ENCODE peak calls at places on chromosomes 7 and 10, in nine cellular contexts. L is transverse colon; O is stomach; G is CD4-positive, alpha-beta T cell; Z is A673; N is hepatocyte; I is pancreas; P is IMR-90; W is HCT116. F is an unnamed sample.
A peak's percentile ranks its signal among the peaks of the same experiment; 100 is the strongest.

GRCh38 chr7:122803323-122803722 is 82.9 kb downstream of the CADPS2 start:
- DNase-seq in L (no peak), O (no peak), G (no peak), Z (peak; percentile 86), N (peak; percentile 40), I (no peak), P (no peak), W (peak; percentile 10), F (no peak)

GRCh38 chr10:115029452-115030375 is 63.5 kb upstream of the ATRNL1 start:
- DNase-seq in L (no peak), O (no peak), G (no peak), Z (no peak), N (no peak), I (no peak), P (no peak), W (no peak), F (no peak)

GRCh38 chr7:37511852-37512377 is 63.3 kb upstream of the ELMO1 start:
- DNase-seq in L (no peak), O (no peak), G (no peak), Z (no peak), N (no peak), I (no peak), P (no peak), W (no peak), F (no peak)

GRCh38 chr7:94530114-94530513 is 20.5 kb downstream of the CASD1 start:
- DNase-seq in L (no peak), O (no peak), G (no peak), Z (peak; percentile 37), N (no peak), I (no peak), P (no peak), W (no peak), F (no peak)

GRCh38 chr10:63281967-63282366 is 148.8 kb downstream of the NRBF2 start:
- DNase-seq in L (no peak), O (no peak), G (no peak), Z (no peak), N (no peak), I (no peak), P (peak; percentile 27), W (no peak), F (no peak)

GRCh38 chr7:80907612-80908011 is 11.2 kb downstream of the SEMA3C start:
- DNase-seq in L (no peak), O (no peak), G (no peak), Z (no peak), N (no peak), I (no peak), P (no peak), W (no peak), F (no peak)

GRCh38 chr7:1397491-1398327 is 61.6 kb downstream of the MICALL2 start:
- DNase-seq in L (no peak), O (no peak), G (no peak), Z (no peak), N (no peak), I (no peak), P (peak; percentile 65), W (no peak), F (no peak)

GRCh38 chr7:134926396-134926795 is 59.9 kb upstream of the AGBL3 start:
- DNase-seq in L (no peak), O (no peak), G (no peak), Z (no peak), N (no peak), I (no peak), P (peak; percentile 26), W (no peak), F (no peak)

GRCh38 chr10:43846187-43846680 is 197.6 kb upstream of the ZNF32 start:
- DNase-seq in L (no peak), O (no peak), G (no peak), Z (peak; percentile 84), N (no peak), I (no peak), P (peak; percentile 57), W (no peak), F (no peak)

GRCh38 chr10:97633921-97634320 is 621 bp upstream of the MORN4 start:
- DNase-seq in L (peak; percentile 10), O (no peak), G (no peak), Z (peak; percentile 43), N (no peak), I (peak; percentile 31), P (no peak), W (peak; percentile 19), F (no peak)

GRCh38 chr7:111784311-111784710 is 222.0 kb upstream of the IMMP2L start:
- DNase-seq in L (no peak), O (no peak), G (no peak), Z (no peak), N (no peak), I (no peak), P (no peak), W (no peak), F (no peak)

GRCh38 chr7:1665721-1666250 is 4.3 kb upstream of the ELFN1 start:
- DNase-seq in L (no peak), O (no peak), G (no peak), Z (peak; percentile 61), N (peak; percentile 49), I (no peak), P (peak; percentile 4), W (no peak), F (no peak)

GRCh38 chr7:151008143-151008510 is 16.2 kb downstream of the ATG9B start:
- DNase-seq in L (no peak), O (no peak), G (no peak), Z (peak; percentile 57), N (no peak), I (no peak), P (no peak), W (no peak), F (no peak)

GRCh38 chr10:129096340-129096984 is 370.6 kb upstream of the MGMT start:
- DNase-seq in L (no peak), O (no peak), G (no peak), Z (peak; percentile 60), N (peak; percentile 24), I (no peak), P (peak; percentile 80), W (no peak), F (no peak)

GRCh38 chr7:39027491-39027890 is 49.8 kb downstream of the POU6F2 start:
- DNase-seq in L (no peak), O (no peak), G (no peak), Z (peak; percentile 10), N (no peak), I (no peak), P (no peak), W (no peak), F (no peak)

GRCh38 chr7:93043393-93043985 is 74.3 kb downstream of the SAMD9 start:
- DNase-seq in L (no peak), O (no peak), G (no peak), Z (peak; percentile 22), N (peak; percentile 28), I (no peak), P (peak; percentile 96), W (peak; percentile 32), F (no peak)

GRCh38 chr7:136869006-136869961 is 832 bp downstream of the CHRM2 start:
- DNase-seq in L (no peak), O (no peak), G (no peak), Z (peak; percentile 33), N (peak; percentile 9), I (no peak), P (peak; percentile 59), W (no peak), F (peak; percentile 28)

GRCh38 chr7:136869991-136870798 is 1.7 kb downstream of the CHRM2 start:
- DNase-seq in L (no peak), O (no peak), G (no peak), Z (peak; percentile 26), N (peak; percentile 8), I (no peak), P (peak; percentile 30), W (no peak), F (peak; percentile 43)

GRCh38 chr7:136868496-136869005 is at the start of gene CHRM2:
- DNase-seq in L (no peak), O (no peak), G (no peak), Z (peak; percentile 45), N (no peak), I (no peak), P (peak; percentile 90), W (no peak), F (no peak)

GRCh38 chr7:136874393-136875032 is 6.1 kb downstream of the CHRM2 start:
- DNase-seq in L (no peak), O (no peak), G (no peak), Z (peak; percentile 72), N (peak; percentile 11), I (no peak), P (peak; percentile 73), W (peak; percentile 2), F (no peak)

DNA sequence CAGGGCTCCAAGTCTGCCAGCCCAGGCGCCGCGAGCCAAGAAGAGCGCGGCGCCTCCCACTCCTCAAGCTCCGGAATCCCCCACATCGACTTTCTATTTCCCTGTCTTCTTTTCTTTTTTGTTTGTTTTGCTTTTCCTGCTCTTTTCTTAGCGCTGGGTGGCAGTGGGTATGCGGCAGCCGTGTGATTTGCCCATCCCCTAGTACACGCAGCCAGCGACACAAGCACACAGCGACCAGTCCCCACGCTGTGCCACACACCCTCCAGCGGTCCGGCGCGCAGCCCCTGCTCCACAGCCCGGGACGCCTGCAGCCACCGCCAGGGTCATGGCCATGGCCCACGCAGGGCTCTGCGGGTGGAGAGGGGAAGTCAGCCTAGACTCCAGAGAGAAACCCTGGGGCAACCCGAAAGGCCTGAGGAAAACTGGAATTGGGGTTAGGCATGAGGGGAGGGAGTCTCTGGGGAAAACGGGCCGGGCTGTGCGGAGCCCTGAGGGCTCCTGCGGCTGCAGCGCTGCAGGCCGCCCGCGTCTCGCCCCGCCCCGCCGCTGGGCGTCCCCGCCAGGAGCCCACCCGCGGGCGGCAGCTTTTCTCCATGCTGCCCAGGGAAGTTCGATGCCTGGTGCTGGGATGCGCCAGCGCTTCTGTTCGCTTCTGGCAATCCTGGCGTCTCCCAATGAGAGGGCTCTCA is 2.5 kb downstream of the CHRM2 start:
- DNase-seq in L (no peak), O (no peak), G (no peak), Z (peak; percentile 21), N (peak; percentile 12), I (no peak), P (no peak), W (no peak), F (no peak)
- TF ChIP-seq CTCF in L (no peak), O (no peak), G (no peak), Z (no peak), N (no peak), I (no peak), P (no peak), W (no peak), F (no peak)

GRCh38 chr10:13960603-13961002 is 370.1 kb downstream of the FRMD4A start:
- DNase-seq in L (no peak), O (no peak), G (no peak), Z (no peak), N (no peak), I (no peak), P (no peak), W (no peak), F (no peak)
- H3K27ac ChIP-seq in L (no peak overlapping the region), O (peak overlapping the region; percentile 51), G (no peak overlapping the region), Z (no peak overlapping the region), N (no peak overlapping the region), I (no peak overlapping the region), P (peak overlapping the region; percentile 81), W (no peak overlapping the region), F (no peak overlapping the region)

GRCh38 chr7:18278306-18278705 is 217.2 kb upstream of the HDAC9 start:
- DNase-seq in L (no peak), O (no peak), G (no peak), Z (no peak), N (no peak), I (no peak), P (no peak), W (no peak), F (no peak)

GRCh38 chr7:18276380-18276779 is 219.2 kb upstream of the HDAC9 start:
- DNase-seq in L (no peak), O (no peak), G (no peak), Z (no peak), N (no peak), I (no peak), P (no peak), W (no peak), F (no peak)
- H3K27me3 ChIP-seq in L (no peaks in the 10 kb centered on the region), O (no peaks in the 10 kb centered on the region), G (no peaks in the 10 kb centered on the region), Z (no peaks in the 10 kb centered on the region), N (no peaks in the 10 kb centered on the region), I (no peaks in the 10 kb centered on the region), P (no peaks in the 10 kb centered on the region), W (no peaks in the 10 kb centered on the region), F (no peaks in the 10 kb centered on the region)

GRCh38 chr7:138853448-138853847 is 55.5 kb upstream of the ATP6V0A4 start:
- DNase-seq in L (no peak), O (no peak), G (no peak), Z (no peak), N (no peak), I (no peak), P (no peak), W (no peak), F (no peak)
- TF ChIP-seq CTCF in L (no peak), O (no peak), G (no peak), Z (no peak), N (no peak), I (no peak), P (no peak), W (no peak), F (no peak)

F was measured in dorsolateral prefrontal cortex.